ENCODE peak calls at places on chromosomes 12 and 14, in nine cellular contexts. One of them, this sample, is unnamed. For H3K27me3, the result is how much of the 10 kb centered on the place peaks cover.

GRCh38 chr14:69539631-69540410 is 34.9 kb downstream of the CCDC177 start:
- DNase-seq in stomach: peak
- DNase-seq in left ventricle myocardium inferior: no peak
- DNase-seq in AG04450: peak
- DNase-seq in lung: peak
- DNase-seq in CD4-positive, CD25-positive, alpha-beta regulatory T cell: no peak
- DNase-seq in GM23338: no peak
- DNase-seq in heart right ventricle: peak
- DNase-seq in CD8-positive, alpha-beta memory T cell: no peak
- DNase-seq in this sample: no peak

GRCh38 chr12:44405267-44405666 is 470.8 kb downstream of the NELL2 start:
- DNase-seq in left ventricle myocardium inferior: no peak
- DNase-seq in lung: no peak
- DNase-seq in CD8-positive, alpha-beta memory T cell: no peak
- DNase-seq in stomach: no peak
- DNase-seq in AG04450: no peak
- DNase-seq in CD4-positive, CD25-positive, alpha-beta regulatory T cell: no peak
- DNase-seq in heart right ventricle: no peak
- DNase-seq in GM23338: peak
- DNase-seq in this sample: no peak

GRCh38 chr12:53201170-53201541 is 5.9 kb downstream of the ITGB7 start:
- DNase-seq in stomach: no peak
- DNase-seq in heart right ventricle: no peak
- DNase-seq in AG04450: no peak
- DNase-seq in CD8-positive, alpha-beta memory T cell: no peak
- DNase-seq in lung: no peak
- DNase-seq in GM23338: no peak
- DNase-seq in left ventricle myocardium inferior: no peak
- DNase-seq in CD4-positive, CD25-positive, alpha-beta regulatory T cell: no peak
- DNase-seq in this sample: no peak

GRCh38 chr14:79196216-79196615 is 1015.1 kb downstream of the DIO2 start:
- DNase-seq in AG04450: no peak
- DNase-seq in GM23338: no peak
- DNase-seq in CD4-positive, CD25-positive, alpha-beta regulatory T cell: no peak
- DNase-seq in left ventricle myocardium inferior: no peak
- DNase-seq in CD8-positive, alpha-beta memory T cell: no peak
- DNase-seq in heart right ventricle: no peak
- DNase-seq in stomach: no peak
- DNase-seq in lung: no peak
- DNase-seq in this sample: no peak

GRCh38 chr12:53180931-53181645 is 363 bp upstream of the CSAD start:
- DNase-seq in GM23338: peak
- DNase-seq in stomach: peak
- DNase-seq in AG04450: no peak
- DNase-seq in left ventricle myocardium inferior: peak
- DNase-seq in lung: peak
- DNase-seq in CD4-positive, CD25-positive, alpha-beta regulatory T cell: peak
- DNase-seq in CD8-positive, alpha-beta memory T cell: peak
- DNase-seq in heart right ventricle: peak
- DNase-seq in this sample: peak

GRCh38 chr14:69090187-69090789 is 62.6 kb downstream of the DCAF5 start:
- DNase-seq in left ventricle myocardium inferior: no peak
- DNase-seq in AG04450: no peak
- DNase-seq in CD8-positive, alpha-beta memory T cell: no peak
- DNase-seq in lung: no peak
- DNase-seq in CD4-positive, CD25-positive, alpha-beta regulatory T cell: no peak
- DNase-seq in GM23338: peak
- DNase-seq in stomach: no peak
- DNase-seq in heart right ventricle: no peak
- DNase-seq in this sample: no peak

GRCh38 chr14:77140343-77140936 is 1.2 kb downstream of the ZDHHC22 start:
- DNase-seq in left ventricle myocardium inferior: no peak
- DNase-seq in heart right ventricle: no peak
- DNase-seq in CD4-positive, CD25-positive, alpha-beta regulatory T cell: no peak
- DNase-seq in stomach: no peak
- DNase-seq in AG04450: no peak
- DNase-seq in lung: no peak
- DNase-seq in GM23338: no peak
- DNase-seq in CD8-positive, alpha-beta memory T cell: no peak
- DNase-seq in this sample: no peak

GRCh38 chr12:22287776-22288621 is 46.5 kb downstream of the ST8SIA1 start:
- DNase-seq in lung: no peak
- DNase-seq in heart right ventricle: no peak
- DNase-seq in GM23338: peak
- DNase-seq in AG04450: no peak
- DNase-seq in left ventricle myocardium inferior: no peak
- DNase-seq in CD8-positive, alpha-beta memory T cell: peak
- DNase-seq in stomach: no peak
- DNase-seq in CD4-positive, CD25-positive, alpha-beta regulatory T cell: no peak
- DNase-seq in this sample: no peak

GRCh38 chr12:99121476-99121965 is 476.4 kb downstream of the APAF1 start:
- DNase-seq in left ventricle myocardium inferior: no peak
- DNase-seq in CD4-positive, CD25-positive, alpha-beta regulatory T cell: no peak
- DNase-seq in lung: no peak
- DNase-seq in GM23338: no peak
- DNase-seq in stomach: no peak
- DNase-seq in heart right ventricle: no peak
- DNase-seq in CD8-positive, alpha-beta memory T cell: no peak
- DNase-seq in AG04450: no peak
- DNase-seq in this sample: no peak

GRCh38 chr12:20777420-20777819 is 33.1 kb upstream of the SLCO1B3 start:
- DNase-seq in GM23338: no peak
- DNase-seq in lung: no peak
- DNase-seq in heart right ventricle: no peak
- DNase-seq in stomach: no peak
- DNase-seq in AG04450: no peak
- DNase-seq in left ventricle myocardium inferior: no peak
- DNase-seq in CD8-positive, alpha-beta memory T cell: no peak
- DNase-seq in CD4-positive, CD25-positive, alpha-beta regulatory T cell: no peak
- DNase-seq in this sample: no peak

GRCh38 chr14:80208426-80208950 is 2.8 kb downstream of the DIO2 start:
- DNase-seq in AG04450: no peak
- DNase-seq in GM23338: no peak
- DNase-seq in left ventricle myocardium inferior: no peak
- DNase-seq in stomach: no peak
- DNase-seq in lung: no peak
- DNase-seq in CD4-positive, CD25-positive, alpha-beta regulatory T cell: no peak
- DNase-seq in heart right ventricle: no peak
- DNase-seq in CD8-positive, alpha-beta memory T cell: no peak
- DNase-seq in this sample: no peak

GRCh38 chr14:53273671-53274072 is 120.5 kb upstream of the DDHD1 start:
- DNase-seq in CD4-positive, CD25-positive, alpha-beta regulatory T cell: no peak
- DNase-seq in CD8-positive, alpha-beta memory T cell: no peak
- DNase-seq in stomach: no peak
- DNase-seq in lung: no peak
- DNase-seq in heart right ventricle: peak
- DNase-seq in AG04450: no peak
- DNase-seq in GM23338: peak
- DNase-seq in left ventricle myocardium inferior: peak
- DNase-seq in this sample: no peak

GRCh38 chr12:74747305-74747704 is 209.7 kb downstream of the ATXN7L3B start:
- DNase-seq in lung: no peak
- DNase-seq in heart right ventricle: no peak
- DNase-seq in stomach: no peak
- DNase-seq in CD4-positive, CD25-positive, alpha-beta regulatory T cell: no peak
- DNase-seq in GM23338: peak
- DNase-seq in AG04450: no peak
- DNase-seq in CD8-positive, alpha-beta memory T cell: no peak
- DNase-seq in left ventricle myocardium inferior: no peak
- DNase-seq in this sample: no peak

GRCh38 chr14:101719708-101720107 is 41.8 kb upstream of the PPP2R5C start:
- DNase-seq in GM23338: peak
- DNase-seq in CD8-positive, alpha-beta memory T cell: no peak
- DNase-seq in CD4-positive, CD25-positive, alpha-beta regulatory T cell: no peak
- DNase-seq in heart right ventricle: no peak
- DNase-seq in stomach: peak
- DNase-seq in AG04450: no peak
- DNase-seq in left ventricle myocardium inferior: no peak
- DNase-seq in lung: no peak
- DNase-seq in this sample: no peak

GRCh38 chr12:101857043-101857558 is 20.3 kb upstream of the DRAM1 start:
- DNase-seq in CD4-positive, CD25-positive, alpha-beta regulatory T cell: no peak
- DNase-seq in stomach: no peak
- DNase-seq in heart right ventricle: no peak
- DNase-seq in GM23338: no peak
- DNase-seq in AG04450: no peak
- DNase-seq in left ventricle myocardium inferior: no peak
- DNase-seq in CD8-positive, alpha-beta memory T cell: no peak
- DNase-seq in lung: no peak
- DNase-seq in this sample: no peak

GRCh38 chr12:59861635-59862034 is 265.8 kb downstream of the SLC16A7 start:
- DNase-seq in heart right ventricle: no peak
- DNase-seq in lung: no peak
- DNase-seq in left ventricle myocardium inferior: no peak
- DNase-seq in stomach: no peak
- DNase-seq in CD8-positive, alpha-beta memory T cell: no peak
- DNase-seq in CD4-positive, CD25-positive, alpha-beta regulatory T cell: no peak
- DNase-seq in GM23338: no peak
- DNase-seq in AG04450: no peak
- DNase-seq in this sample: no peak

GRCh38 chr12:632102-632696 is 31.0 kb downstream of the NINJ2 start:
- DNase-seq in CD8-positive, alpha-beta memory T cell: no peak
- DNase-seq in CD4-positive, CD25-positive, alpha-beta regulatory T cell: no peak
- DNase-seq in lung: peak
- DNase-seq in heart right ventricle: no peak
- DNase-seq in left ventricle myocardium inferior: no peak
- DNase-seq in GM23338: peak
- DNase-seq in AG04450: peak
- DNase-seq in stomach: peak
- DNase-seq in this sample: peak

GRCh38 chr12:22684526-22685118 is 59.7 kb downstream of the ETNK1 start:
- DNase-seq in AG04450: no peak
- DNase-seq in heart right ventricle: no peak
- DNase-seq in stomach: no peak
- DNase-seq in CD8-positive, alpha-beta memory T cell: no peak
- DNase-seq in GM23338: peak
- DNase-seq in CD4-positive, CD25-positive, alpha-beta regulatory T cell: no peak
- DNase-seq in lung: no peak
- DNase-seq in left ventricle myocardium inferior: no peak
- DNase-seq in this sample: no peak

GRCh38 chr14:31206536-31207286 is 882 bp downstream of the HECTD1 start:
- DNase-seq in heart right ventricle: no peak
- DNase-seq in left ventricle myocardium inferior: peak
- DNase-seq in GM23338: peak
- DNase-seq in stomach: peak
- DNase-seq in CD4-positive, CD25-positive, alpha-beta regulatory T cell: peak
- DNase-seq in AG04450: no peak
- DNase-seq in lung: peak
- DNase-seq in CD8-positive, alpha-beta memory T cell: peak
- DNase-seq in this sample: no peak

GRCh38 chr12:92442782-92443181 is 260.0 kb upstream of the PLEKHG7 start:
- DNase-seq in heart right ventricle: no peak
- DNase-seq in left ventricle myocardium inferior: no peak
- DNase-seq in stomach: no peak
- DNase-seq in CD4-positive, CD25-positive, alpha-beta regulatory T cell: no peak
- DNase-seq in lung: no peak
- DNase-seq in GM23338: no peak
- DNase-seq in CD8-positive, alpha-beta memory T cell: no peak
- DNase-seq in AG04450: no peak
- DNase-seq in this sample: no peak

GRCh38 chr14:21100931-21101330 is at the start of gene TMEM253:
- DNase-seq in GM23338: no peak
- DNase-seq in CD4-positive, CD25-positive, alpha-beta regulatory T cell: no peak
- DNase-seq in left ventricle myocardium inferior: no peak
- DNase-seq in stomach: no peak
- DNase-seq in lung: no peak
- DNase-seq in CD8-positive, alpha-beta memory T cell: no peak
- DNase-seq in heart right ventricle: no peak
- DNase-seq in AG04450: no peak
- DNase-seq in this sample: no peak

GRCh38 chr12:64723630-64724029 is 35.6 kb downstream of the GNS start:
- DNase-seq in AG04450: no peak
- DNase-seq in lung: no peak
- DNase-seq in heart right ventricle: no peak
- DNase-seq in left ventricle myocardium inferior: no peak
- DNase-seq in GM23338: no peak
- DNase-seq in CD8-positive, alpha-beta memory T cell: no peak
- DNase-seq in CD4-positive, CD25-positive, alpha-beta regulatory T cell: no peak
- DNase-seq in stomach: no peak
- DNase-seq in this sample: no peak

GRCh38 chr12:95258146-95258545 is 40.5 kb downstream of the VEZT start:
- DNase-seq in CD4-positive, CD25-positive, alpha-beta regulatory T cell: no peak
- DNase-seq in lung: no peak
- DNase-seq in GM23338: no peak
- DNase-seq in left ventricle myocardium inferior: no peak
- DNase-seq in CD8-positive, alpha-beta memory T cell: no peak
- DNase-seq in stomach: no peak
- DNase-seq in heart right ventricle: no peak
- DNase-seq in AG04450: no peak
- DNase-seq in this sample: no peak
- H3K27ac ChIP-seq in CD4-positive, CD25-positive, alpha-beta regulatory T cell: no peak
- H3K27ac ChIP-seq in lung: no peak
- H3K27ac ChIP-seq in GM23338: no peak
- H3K27ac ChIP-seq in left ventricle myocardium inferior: no peak
- H3K27ac ChIP-seq in CD8-positive, alpha-beta memory T cell: no peak
- H3K27ac ChIP-seq in stomach: no peak
- H3K27ac ChIP-seq in heart right ventricle: no peak
- H3K27ac ChIP-seq in AG04450: no peak
- H3K27ac ChIP-seq in this sample: peak

GRCh38 chr12:56749364-56749763 is 2.8 kb downstream of the PRIM1 start:
- DNase-seq in stomach: no peak
- DNase-seq in lung: no peak
- DNase-seq in left ventricle myocardium inferior: no peak
- DNase-seq in GM23338: no peak
- DNase-seq in heart right ventricle: no peak
- DNase-seq in CD4-positive, CD25-positive, alpha-beta regulatory T cell: no peak
- DNase-seq in CD8-positive, alpha-beta memory T cell: no peak
- DNase-seq in AG04450: no peak
- DNase-seq in this sample: no peak
- H3K4me3 ChIP-seq in stomach: no peak
- H3K4me3 ChIP-seq in lung: no peak
- H3K4me3 ChIP-seq in left ventricle myocardium inferior: no peak
- H3K4me3 ChIP-seq in GM23338: no peak
- H3K4me3 ChIP-seq in heart right ventricle: no peak
- H3K4me3 ChIP-seq in CD4-positive, CD25-positive, alpha-beta regulatory T cell: no peak
- H3K4me3 ChIP-seq in CD8-positive, alpha-beta memory T cell: no peak
- H3K4me3 ChIP-seq in AG04450: no peak
- H3K4me3 ChIP-seq in this sample: no peak

DNA sequence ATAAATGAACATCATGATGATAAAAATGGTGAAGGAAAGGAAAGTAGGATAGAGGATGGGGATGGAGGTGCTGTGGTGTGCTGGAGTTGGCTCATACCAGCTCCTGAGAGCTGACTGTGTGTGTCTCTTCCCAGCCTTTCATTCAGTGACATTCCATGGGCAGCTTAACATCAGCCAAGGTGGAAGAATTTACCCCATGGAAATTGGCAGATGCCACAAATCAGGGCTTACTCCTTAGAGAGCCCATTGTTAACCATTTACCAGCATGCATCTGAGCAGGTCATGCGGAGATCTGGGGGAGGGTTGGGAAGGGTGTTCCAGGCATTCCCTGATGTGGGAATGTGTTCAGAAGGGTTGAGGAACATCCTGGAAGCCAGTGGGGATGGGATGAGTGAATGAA is 164.7 kb upstream of the MYL2 start:
- DNase-seq in CD4-positive, CD25-positive, alpha-beta regulatory T cell: no peak
- DNase-seq in left ventricle myocardium inferior: no peak
- DNase-seq in GM23338: peak
- DNase-seq in CD8-positive, alpha-beta memory T cell: no peak
- DNase-seq in stomach: no peak
- DNase-seq in heart right ventricle: no peak
- DNase-seq in AG04450: no peak
- DNase-seq in lung: no peak
- DNase-seq in this sample: no peak
- H3K27me3 ChIP-seq in CD4-positive, CD25-positive, alpha-beta regulatory T cell: under half
- H3K27me3 ChIP-seq in left ventricle myocardium inferior: half or more
- H3K27me3 ChIP-seq in GM23338: under half
- H3K27me3 ChIP-seq in CD8-positive, alpha-beta memory T cell: under half
- H3K27me3 ChIP-seq in stomach: under half
- H3K27me3 ChIP-seq in heart right ventricle: under half
- H3K27me3 ChIP-seq in AG04450: under half
- H3K27me3 ChIP-seq in lung: under half
- H3K27me3 ChIP-seq in this sample: half or more

GRCh38 chr12:105318651-105319483 is 11.6 kb upstream of the C12orf75 start:
- DNase-seq in CD4-positive, CD25-positive, alpha-beta regulatory T cell: no peak
- DNase-seq in AG04450: no peak
- DNase-seq in left ventricle myocardium inferior: no peak
- DNase-seq in lung: no peak
- DNase-seq in heart right ventricle: no peak
- DNase-seq in GM23338: no peak
- DNase-seq in stomach: no peak
- DNase-seq in CD8-positive, alpha-beta memory T cell: no peak
- DNase-seq in this sample: peak
- H3K27ac ChIP-seq in CD4-positive, CD25-positive, alpha-beta regulatory T cell: no peak
- H3K27ac ChIP-seq in AG04450: peak
- H3K27ac ChIP-seq in left ventricle myocardium inferior: no peak
- H3K27ac ChIP-seq in lung: no peak
- H3K27ac ChIP-seq in heart right ventricle: no peak
- H3K27ac ChIP-seq in GM23338: no peak
- H3K27ac ChIP-seq in stomach: peak
- H3K27ac ChIP-seq in CD8-positive, alpha-beta memory T cell: no peak
- H3K27ac ChIP-seq in this sample: peak